ENCODE peak calls at places on chromosomes 5 and 9, in five cellular contexts. Q is fibroblast of lung, F is iPS DF 6.9, S is tibial nerve, N is breast epithelium. B is an unnamed sample. For H3K9me3, the result is how much of the 10 kb centered on the place peaks cover.

GRCh38 chr9:94800424-94801117 is 74.1 kb downstream of the AOPEP start:
- DNase-seq in F (no peak), Q (no peak), S (peak), N (no peak), B (no peak)

GRCh38 chr9:33750307-33750838 is 45.0 kb upstream of the PRSS3 start:
- DNase-seq in Q (no peak), N (no peak), F (no peak), S (no peak), B (peak)

GRCh38 chr5:158810615-158811014 is 289.1 kb downstream of the EBF1 start:
- DNase-seq in N (no peak), S (no peak), Q (no peak), F (no peak), B (no peak)

GRCh38 chr9:105114956-105115728 is 129.3 kb upstream of the SLC44A1 start:
- DNase-seq in F (no peak), N (no peak), S (peak), Q (peak), B (peak)

GRCh38 chr5:127205147-127205546 is 85.4 kb upstream of the MEGF10 start:
- DNase-seq in Q (no peak), S (no peak), F (no peak), N (no peak), B (no peak)

GRCh38 chr5:38446029-38446522 is 110.4 kb downstream of the LIFR start:
- DNase-seq in N (no peak), Q (no peak), F (no peak), S (no peak), B (peak)

GRCh38 chr5:138457532-138458275 is 7.6 kb upstream of the EGR1 start:
- DNase-seq in S (no peak), Q (no peak), N (no peak), F (no peak), B (no peak)

GRCh38 chr9:108184941-108185340 is 670.8 kb downstream of the ACTL7B start:
- DNase-seq in F (no peak), Q (no peak), S (no peak), N (peak), B (peak)

GRCh38 chr5:88660947-88661869 is 221.8 kb downstream of the MEF2C start:
- DNase-seq in Q (peak), F (no peak), S (no peak), N (no peak), B (peak)

DNA sequence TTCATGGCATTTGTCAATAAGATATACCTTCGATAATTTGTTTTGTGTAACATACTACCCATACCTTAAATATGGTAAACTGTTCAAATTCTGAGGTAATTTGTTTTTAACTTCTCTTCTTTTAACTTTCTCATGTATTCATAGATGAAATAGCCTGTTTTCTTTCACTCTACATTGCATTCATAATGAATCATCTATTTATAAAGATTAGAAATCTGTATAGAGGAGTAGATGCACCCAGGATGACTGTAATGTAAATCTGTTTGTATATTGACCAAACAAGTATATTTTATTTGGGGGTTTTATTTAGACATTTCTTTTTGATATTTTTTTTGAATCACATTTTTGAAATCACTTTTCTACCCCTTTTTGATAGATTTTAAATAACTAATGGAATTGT is 144.6 kb downstream of the CD180 start:
- DNase-seq in Q (no peak), F (no peak), N (no peak), S (no peak), B (no peak)
- H3K4me3 ChIP-seq in Q (no peak), F (no peak), N (no peak), S (no peak), B (no peak)

DNA sequence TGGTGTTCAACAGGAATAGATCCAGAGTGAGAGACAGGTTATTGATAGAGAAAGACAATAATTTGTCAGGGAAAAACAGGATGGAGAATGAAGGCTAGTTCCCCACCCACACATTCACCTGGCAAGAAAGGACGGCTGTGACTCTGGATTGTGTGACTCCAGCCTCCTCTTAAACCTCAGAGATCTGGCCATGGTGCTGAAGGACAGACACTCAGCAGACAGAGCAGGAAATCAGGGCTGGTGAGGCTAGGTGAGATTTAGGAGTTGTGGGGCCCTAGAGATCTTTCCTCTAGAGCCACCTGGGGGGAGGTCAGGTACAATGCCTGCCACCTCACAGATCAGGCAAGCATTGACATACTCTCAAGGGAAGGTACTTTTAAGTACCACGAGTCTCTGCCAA is 15.2 kb downstream of the OR1B1 start:
- DNase-seq in N (no peak), F (no peak), S (no peak), Q (no peak), B (no peak)
- H3K9me3 ChIP-seq in N (under half), F (under half), S (under half), Q (under half), B (under half)

GRCh38 chr9:134287591-134288518 is 38.4 kb upstream of the RXRA start:
- DNase-seq in N (no peak), F (no peak), S (no peak), Q (no peak), B (peak)

GRCh38 chr9:134288731-134289130 is 37.5 kb upstream of the RXRA start:
- DNase-seq in F (no peak), N (no peak), Q (no peak), S (no peak), B (peak)

GRCh38 chr9:134285215-134285845 is 40.9 kb upstream of the RXRA start:
- DNase-seq in Q (no peak), F (no peak), S (no peak), N (no peak), B (peak)

GRCh38 chr9:134284741-134285140 is 41.5 kb upstream of the RXRA start:
- DNase-seq in F (no peak), N (no peak), Q (no peak), S (no peak), B (no peak)

DNA sequence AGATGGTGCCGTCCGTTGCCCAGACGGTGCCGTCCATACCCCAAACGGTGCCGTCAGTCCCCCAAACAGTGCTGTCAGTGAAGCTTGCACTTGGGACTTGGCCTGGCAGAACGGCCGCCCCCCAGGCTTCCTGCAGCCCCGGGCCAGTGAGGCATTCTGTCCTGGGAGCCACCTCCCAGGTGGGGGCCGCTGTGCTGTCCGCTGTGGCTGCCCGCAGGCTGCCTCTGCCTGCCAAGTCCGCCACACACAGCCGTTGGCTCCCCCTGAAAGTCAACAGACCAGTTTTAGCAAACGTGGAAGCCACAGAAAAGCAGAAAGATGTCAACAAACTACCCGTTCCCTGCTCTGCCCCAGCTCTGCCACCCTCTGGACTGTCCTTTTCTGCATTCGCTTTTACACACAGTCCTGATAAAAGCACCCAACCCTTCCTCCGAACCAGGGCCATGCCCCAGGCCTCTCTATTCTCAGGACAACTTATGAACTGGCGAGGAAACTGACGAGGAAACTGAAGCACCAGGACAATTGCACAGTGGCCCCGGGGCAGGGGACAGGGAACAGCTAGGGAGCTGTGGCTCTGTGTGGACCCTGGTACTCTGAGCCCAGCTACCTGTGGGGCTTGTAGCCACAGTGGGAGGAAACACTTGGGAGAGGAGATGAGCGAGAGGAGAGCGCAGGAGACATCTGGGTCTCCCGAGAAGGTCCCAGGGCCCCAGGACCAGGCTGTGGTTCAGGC is 39.6 kb upstream of the RXRA start:
- DNase-seq in N (peak), F (no peak), S (no peak), Q (no peak), B (no peak)
- H3K27ac ChIP-seq in N (peak), F (no peak), S (no peak), Q (no peak), B (no peak)

GRCh38 chr5:10253390-10253789 is 3.3 kb downstream of the CCT5 start:
- DNase-seq in N (no peak), Q (no peak), S (no peak), F (no peak), B (no peak)
- H3K4me3 ChIP-seq in N (no peak), Q (no peak), S (no peak), F (no peak), B (no peak)

GRCh38 chr5:36897616-36898015 is 21.0 kb downstream of the NIPBL start:
- DNase-seq in F (no peak), Q (peak), S (no peak), N (no peak), B (no peak)
- H3K9me3 ChIP-seq in F (under half), Q (under half), S (under half), N (under half), B (under half)

B was measured in right cardiac atrium.